ENCODE peak calls at places on chromosomes 4 and X, in nine cellular contexts. Q, K, V, X, A, S, T, B and W are unnamed samples.

GRCh38 chr4:57443308-57444243 is 333.4 kb upstream of the IGFBP7 start:
- DNase-seq in V (no peak), K (no peak), T (peak), Q (no peak), S (no peak), B (no peak), X (no peak), A (no peak), W (no peak)

GRCh38 chr4:48931459-48931858 is 24.9 kb upstream of the OCIAD2 start:
- DNase-seq in V (no peak), B (no peak), K (no peak), X (no peak), A (no peak), T (no peak), Q (no peak), S (no peak), W (no peak)

GRCh38 chr4:61938250-61938846 is 738.2 kb downstream of the ADGRL3 start:
- DNase-seq in X (no peak), B (no peak), A (no peak), K (no peak), S (no peak), T (no peak), Q (no peak), V (no peak), W (no peak)

GRCh38 chr4:3228881-3229280 is 20.1 kb upstream of the MSANTD1 start:
- DNase-seq in B (no peak), T (no peak), A (no peak), V (peak), X (no peak), S (no peak), K (no peak), Q (no peak), W (no peak)

GRCh38 chr4:22434895-22435294 is 81.0 kb downstream of the ADGRA3 start:
- DNase-seq in A (no peak), B (peak), V (no peak), K (peak), T (peak), X (peak), S (no peak), Q (no peak), W (no peak)

GRCh38 chr4:139219450-139220055 is 42.5 kb upstream of the ELF2 start:
- DNase-seq in Q (no peak), V (no peak), S (no peak), T (no peak), A (no peak), X (no peak), K (no peak), B (no peak), W (no peak)

GRCh38 chr4:84596826-84597225 is 13.9 kb downstream of the CDS1 start:
- DNase-seq in B (no peak), K (no peak), Q (no peak), V (no peak), A (no peak), X (no peak), T (no peak), S (no peak), W (no peak)

GRCh38 chrX:97524997-97525396 is 641.3 kb downstream of the RPA4 start:
- DNase-seq in T (no peak), X (no peak), A (no peak), B (no peak), Q (no peak), S (no peak), V (no peak), K (no peak), W (no peak)

GRCh38 chr4:183610613-183611012 is 48.4 kb downstream of the RWDD4 start:
- DNase-seq in X (no peak), V (no peak), Q (no peak), A (no peak), K (no peak), S (no peak), B (no peak), T (no peak), W (no peak)

GRCh38 chrX:39163585-39163984 is 362.3 kb downstream of the MID1IP1 start:
- DNase-seq in Q (no peak), S (no peak), V (no peak), A (no peak), X (no peak), K (no peak), T (no peak), B (no peak), W (no peak)

GRCh38 chrX:10832103-10832502 is 211.7 kb upstream of the MID1 start:
- DNase-seq in X (no peak), B (no peak), K (no peak), A (no peak), S (no peak), Q (no peak), T (no peak), V (no peak), W (no peak)

GRCh38 chr4:148980782-148981181 is 538.6 kb upstream of the NR3C2 start:
- DNase-seq in S (no peak), B (no peak), X (no peak), K (no peak), T (no peak), Q (no peak), A (no peak), V (no peak), W (no peak)
- TF ChIP-seq POLR2AphosphoS5 in S (no peak), B (no peak), X (no peak), K (no peak), T (no peak), Q (no peak), A (no peak), V (no peak), W (no peak)

GRCh38 chrX:152893631-152894610 is 3.9 kb upstream of the ZNF185 start:
- DNase-seq in A (no peak), X (no peak), S (no peak), B (no peak), T (no peak), V (no peak), K (no peak), Q (peak), W (no peak)
- TF ChIP-seq EP300 in A (no peak), X (no peak), S (no peak), B (no peak), T (no peak), V (no peak), K (no peak), Q (no peak), W (no peak)

GRCh38 chrX:149491812-149492211 is 13.3 kb downstream of the IDS start:
- DNase-seq in K (no peak), T (no peak), S (no peak), V (no peak), B (peak), Q (no peak), X (peak), A (no peak), W (no peak)

GRCh38 chrX:149493567-149494562 is 11.2 kb downstream of the IDS start:
- DNase-seq in K (peak), V (no peak), B (peak), S (no peak), Q (no peak), X (no peak), A (no peak), T (no peak), W (no peak)

GRCh38 chrX:149494844-149495565 is 10.1 kb downstream of the IDS start:
- DNase-seq in K (no peak), S (no peak), A (no peak), B (no peak), T (no peak), Q (no peak), X (peak), V (no peak), W (no peak)

GRCh38 chrX:149487292-149487691 is 17.8 kb downstream of the IDS start:
- DNase-seq in X (no peak), K (peak), B (no peak), S (no peak), T (no peak), A (no peak), V (no peak), Q (no peak), W (no peak)

DNA sequence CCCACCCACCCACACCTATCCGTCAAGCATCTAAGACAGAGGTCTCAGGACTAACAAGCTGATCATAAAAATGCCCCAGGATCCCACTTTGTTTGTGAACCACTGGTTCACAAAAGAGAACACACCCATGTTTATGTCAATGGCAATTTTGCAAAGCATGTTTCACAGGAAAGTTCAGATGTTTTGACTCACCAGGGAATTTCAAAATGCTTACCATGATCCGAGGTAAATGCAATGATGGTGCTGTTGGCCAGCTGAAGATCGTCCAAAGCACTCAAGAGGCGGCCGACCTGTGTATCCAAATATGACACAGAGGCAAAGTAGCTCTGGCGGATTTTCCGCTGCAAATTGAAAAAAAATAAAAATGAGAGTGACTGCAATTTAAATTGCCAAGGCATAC is 15.0 kb downstream of the IDS start:
- DNase-seq in S (no peak), Q (no peak), V (no peak), K (no peak), X (no peak), B (no peak), A (no peak), T (no peak), W (no peak)
- TF ChIP-seq POLR2A in S (no peak), Q (no peak), V (no peak), K (no peak), X (no peak), B (no peak), A (no peak), T (no peak), W (no peak)

GRCh38 chr4:156084312-156084811 is 130.7 kb upstream of the CTSO start:
- DNase-seq in T (no peak), B (no peak), K (no peak), X (no peak), S (no peak), Q (no peak), A (no peak), V (no peak), W (no peak)
- TF ChIP-seq POLR2AphosphoS5 in T (no peak), B (no peak), K (no peak), X (no peak), S (no peak), Q (no peak), A (no peak), V (no peak), W (no peak)

DNA sequence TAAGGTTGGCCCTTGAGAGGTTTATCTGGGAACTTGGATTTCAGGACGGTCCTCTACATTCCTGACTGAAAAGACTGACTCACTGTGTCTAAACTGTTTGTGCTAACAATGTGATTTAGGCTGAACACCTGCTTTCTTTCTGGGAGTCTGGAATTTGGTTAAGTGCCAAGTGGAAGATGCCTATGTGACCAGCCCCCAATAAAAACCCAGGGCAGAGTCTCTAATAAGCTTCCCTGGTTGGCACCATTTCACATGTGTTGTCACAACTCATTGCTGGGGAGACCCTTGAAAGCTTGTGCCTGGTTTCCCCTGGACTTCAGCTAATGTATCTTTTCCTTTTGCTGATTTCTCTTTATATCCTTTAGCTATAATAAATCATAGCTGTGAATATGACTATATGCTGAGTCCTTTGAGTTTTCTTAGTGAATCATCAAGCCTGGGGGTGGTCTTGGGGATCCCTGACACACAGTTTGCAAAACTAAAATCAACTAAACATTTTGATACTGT is 55.1 kb downstream of the GPR82 start:
- DNase-seq in T (no peak), Q (no peak), B (no peak), S (no peak), K (no peak), A (no peak), V (no peak), X (peak), W (no peak)
- TF ChIP-seq EP300 in T (no peak), Q (no peak), B (no peak), S (no peak), K (no peak), A (no peak), V (no peak), X (no peak), W (no peak)

DNA sequence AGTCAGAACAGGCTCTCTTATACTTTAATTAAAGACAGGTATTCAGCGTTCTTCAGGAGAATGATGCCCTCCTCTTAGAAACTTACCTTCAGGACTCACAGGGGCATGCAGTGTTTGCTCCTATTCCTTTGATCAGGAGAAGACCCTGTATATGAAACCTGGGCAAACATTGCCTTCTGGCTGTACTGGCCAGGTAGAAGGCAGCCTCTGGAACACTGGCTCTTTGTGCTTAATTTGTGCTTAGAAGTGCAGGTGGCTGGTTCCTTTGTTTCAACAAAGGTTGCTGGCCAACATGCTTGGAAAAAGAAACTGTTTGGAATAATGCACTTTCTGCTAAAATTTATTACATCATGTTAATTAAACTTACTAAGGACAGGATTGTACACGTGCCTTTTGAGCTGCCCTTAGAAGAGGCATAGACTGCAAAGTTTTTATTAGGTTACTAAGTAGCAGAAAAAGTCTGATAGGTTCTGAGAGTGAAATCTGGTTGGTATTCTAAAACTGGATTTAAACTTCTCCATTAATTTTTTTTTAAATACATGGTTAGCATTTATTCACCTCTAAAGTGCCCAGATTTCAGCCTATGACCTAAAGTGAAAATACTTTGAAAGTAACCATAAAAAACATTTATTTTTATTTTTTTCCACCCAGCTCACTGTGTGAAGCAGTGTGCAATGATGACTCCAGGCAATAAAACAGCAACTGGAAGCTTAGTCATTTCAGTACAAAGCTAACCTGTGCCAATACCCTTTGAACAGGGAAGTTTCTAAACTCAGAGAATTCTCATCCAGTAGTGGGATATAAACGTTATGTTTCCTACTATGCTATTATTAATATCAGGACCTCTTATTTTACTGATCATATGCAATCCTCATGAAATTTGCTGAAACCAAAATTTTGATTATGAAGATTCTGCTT is 11.3 kb downstream of the RASSF6 start:
- DNase-seq in B (no peak), X (peak), Q (no peak), K (no peak), A (no peak), T (no peak), S (no peak), V (no peak), W (no peak)
- TF ChIP-seq POLR2A in B (no peak), X (no peak), Q (no peak), K (no peak), A (no peak), T (no peak), S (no peak), V (no peak), W (no peak)